ENCODE peak calls at places on chromosomes 11 and 22, in seven cellular contexts. K is endothelial cell of umbilical vein, G is GM12878, W is HCT116, S is H1, N is K562, E is HepG2. I is an unnamed sample. For H3K36me3, the result is how much of the 10 kb centered on the place peaks cover.

GRCh38 chr11:119863811-119864601 is 135.0 kb upstream of the NECTIN1 start:
- DNase-seq in N (no peak), K (no peak), E (no peak), S (no peak), W (no peak), G (no peak), I (peak)

GRCh38 chr11:75982309-75982708 is 167.3 kb downstream of the UVRAG start:
- DNase-seq in K (no peak), W (no peak), E (no peak), N (peak), G (no peak), S (no peak), I (no peak)

GRCh38 chr11:93791493-93791892 is 7.4 kb downstream of the MED17 start:
- DNase-seq in N (no peak), S (no peak), W (no peak), K (no peak), G (no peak), E (no peak), I (no peak)

GRCh38 chr11:36459046-36459445 is 51.0 kb downstream of the TRAF6 start:
- DNase-seq in W (no peak), G (no peak), K (no peak), S (no peak), E (no peak), N (no peak), I (no peak)

GRCh38 chr11:125117429-125117828 is 6.0 kb upstream of the TMEM218 start:
- DNase-seq in S (no peak), E (no peak), N (no peak), K (peak), G (no peak), W (no peak), I (no peak)

GRCh38 chr11:64876226-64876750 is 2.1 kb downstream of the EHD1 start:
- DNase-seq in G (no peak), W (no peak), N (no peak), E (no peak), K (peak), S (no peak), I (no peak)

GRCh38 chr11:40787243-40787642 is 672.2 kb downstream of the LRRC4C start:
- DNase-seq in K (no peak), S (no peak), W (no peak), G (no peak), E (no peak), N (no peak), I (no peak)

GRCh38 chr11:130647371-130647770 is 198.9 kb downstream of the ADAMTS15 start:
- DNase-seq in W (no peak), S (no peak), G (no peak), N (no peak), E (no peak), K (no peak), I (no peak)

GRCh38 chr11:131913267-131913666 is 542.9 kb downstream of the NTM start:
- DNase-seq in W (no peak), N (no peak), K (no peak), S (no peak), G (no peak), E (no peak), I (no peak)

GRCh38 chr22:19992481-19992911 is 24.1 kb downstream of the ARVCF start:
- DNase-seq in G (no peak), N (no peak), E (no peak), W (no peak), K (no peak), S (no peak), I (no peak)

GRCh38 chr11:103947566-103947919 is 88.9 kb upstream of the DDI1 start:
- DNase-seq in S (no peak), W (no peak), N (no peak), K (peak), G (no peak), E (no peak), I (no peak)

GRCh38 chr22:46537221-46537945 is at the start of gene CELSR1:
- DNase-seq in G (no peak), K (no peak), N (peak), W (no peak), S (no peak), E (no peak), I (peak)

GRCh38 chr11:70153133-70153727 is 49.9 kb upstream of the FADD start:
- DNase-seq in S (no peak), E (no peak), N (no peak), K (no peak), W (no peak), G (no peak), I (no peak)

GRCh38 chr22:31244044-31244942 is 32.2 kb downstream of the LIMK2 start:
- DNase-seq in K (peak), E (peak), S (peak), W (peak), N (no peak), G (no peak), I (peak)

GRCh38 chr11:30889116-30889765 is 303.1 kb upstream of the MPPED2 start:
- DNase-seq in S (no peak), N (no peak), E (no peak), G (no peak), W (no peak), K (no peak), I (no peak)

GRCh38 chr11:113415343-113415742 is 27.8 kb downstream of the ANKK1 start:
- DNase-seq in G (no peak), N (no peak), W (no peak), K (no peak), E (no peak), S (no peak), I (no peak)

GRCh38 chr11:132844956-132845355 is 687.3 kb downstream of the OPCML start:
- DNase-seq in S (no peak), K (no peak), E (no peak), N (no peak), W (no peak), G (no peak), I (no peak)

GRCh38 chr11:103257360-103257759 is 148.1 kb downstream of the DYNC2H1 start:
- DNase-seq in W (peak), S (no peak), E (peak), N (no peak), K (peak), G (no peak), I (peak)

GRCh38 chr22:23804781-23805291 is 18.1 kb downstream of the SMARCB1 start:
- DNase-seq in W (no peak), K (no peak), S (no peak), N (no peak), G (no peak), E (no peak), I (no peak)

GRCh38 chr11:43835104-43835503 is 45.5 kb upstream of the ALKBH3 start:
- DNase-seq in S (no peak), W (no peak), G (no peak), K (no peak), E (no peak), N (no peak), I (peak)

GRCh38 chr11:119101367-119101758 is 290 bp downstream of the DPAGT1 start:
- DNase-seq in E (peak), S (no peak), G (no peak), N (peak), W (no peak), K (no peak), I (peak)

GRCh38 chr11:120519474-120519873 is 7.9 kb downstream of the GRIK4 start:
- DNase-seq in E (no peak), W (no peak), G (no peak), N (no peak), K (no peak), S (no peak), I (no peak)

GRCh38 chr11:8287297-8288070 is 23.8 kb upstream of the LMO1 start:
- DNase-seq in G (no peak), E (no peak), K (no peak), W (no peak), N (no peak), S (no peak), I (no peak)

GRCh38 chr22:48315415-48316244 is 1512.0 kb downstream of the BRD1 start:
- DNase-seq in W (no peak), K (no peak), S (no peak), G (no peak), E (no peak), N (no peak), I (no peak)

GRCh38 chr11:125329786-125330185 is 165.2 kb downstream of the PKNOX2 start:
- DNase-seq in E (no peak), N (no peak), S (no peak), W (no peak), K (no peak), G (no peak), I (no peak)

GRCh38 chr22:22713416-22713815 is 69.0 kb downstream of the GGTLC2 start:
- DNase-seq in K (no peak), N (no peak), G (no peak), S (no peak), E (no peak), W (no peak), I (no peak)

GRCh38 chr11:46253258-46254134 is 24.0 kb upstream of the CREB3L1 start:
- DNase-seq in S (no peak), N (no peak), E (no peak), K (no peak), G (no peak), W (no peak), I (no peak)

GRCh38 chr11:126431401-126432064 is 76.0 kb downstream of the ST3GAL4 start:
- DNase-seq in E (peak), K (peak), G (no peak), S (no peak), W (no peak), N (no peak), I (no peak)

GRCh38 chr11:112504056-112504455 is 243.4 kb upstream of the PLET1 start:
- DNase-seq in W (no peak), G (no peak), S (no peak), E (no peak), K (no peak), N (no peak), I (no peak)

GRCh38 chr11:9170450-9170849 is 79.1 kb upstream of the SCUBE2 start:
- DNase-seq in N (no peak), S (no peak), W (no peak), G (no peak), E (no peak), K (peak), I (no peak)

GRCh38 chr11:84720706-84721402 is 906.3 kb downstream of the DLG2 start:
- DNase-seq in S (no peak), E (no peak), G (no peak), K (no peak), N (no peak), W (no peak), I (peak)

GRCh38 chr22:29936186-29936585 is 53.2 kb downstream of the MTMR3 start:
- DNase-seq in N (no peak), W (no peak), E (no peak), G (no peak), S (no peak), K (peak), I (no peak)

GRCh38 chr22:38305481-38306448 is 11.5 kb downstream of the CSNK1E start:
- DNase-seq in S (no peak), W (no peak), K (peak), E (no peak), G (peak), N (no peak), I (no peak)

GRCh38 chr22:36510966-36511881 is 4.4 kb upstream of the FOXRED2 start:
- DNase-seq in G (no peak), S (no peak), E (peak), W (no peak), N (no peak), K (peak), I (peak)

GRCh38 chr22:36510384-36510783 is 3.5 kb upstream of the FOXRED2 start:
- DNase-seq in S (no peak), K (no peak), N (no peak), W (no peak), E (no peak), G (no peak), I (no peak)

GRCh38 chr22:36507518-36508010 is 724 bp upstream of the FOXRED2 start:
- DNase-seq in G (no peak), N (no peak), E (no peak), S (no peak), K (no peak), W (no peak), I (no peak)

GRCh38 chr22:36506637-36507517 is at the start of gene FOXRED2:
- DNase-seq in N (peak), K (peak), G (no peak), S (peak), E (peak), W (no peak), I (peak)

GRCh38 chr22:36512333-36512732 is 5.5 kb upstream of the FOXRED2 start:
- DNase-seq in N (no peak), W (no peak), S (no peak), K (no peak), G (no peak), E (no peak), I (no peak)
- H3K36me3 ChIP-seq in N (half or more), W (half or more), S (half or more), K (under half), G (under half), E (under half), I (half or more)

DNA sequence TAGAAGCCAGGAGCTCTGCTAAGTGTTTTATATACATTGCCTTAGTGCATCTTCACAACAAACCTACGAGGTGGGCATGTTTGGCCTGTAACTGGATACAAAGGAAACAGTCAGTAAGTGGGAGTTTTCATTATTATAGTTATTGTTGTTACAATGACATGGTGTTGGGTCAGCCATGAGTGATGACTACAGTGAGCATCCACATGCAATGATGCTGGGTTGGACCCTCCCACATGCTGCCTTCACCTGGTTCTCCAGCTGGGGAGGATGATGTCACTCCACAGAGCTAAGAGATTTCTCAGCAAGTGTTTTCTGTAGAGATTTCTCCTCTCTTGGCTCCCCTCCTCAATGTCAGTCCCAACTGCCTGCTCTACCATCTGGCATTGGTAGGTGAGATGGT is 59.3 kb downstream of the EHF start:
- DNase-seq in K (no peak), W (no peak), N (no peak), G (no peak), S (no peak), E (no peak), I (no peak)
- TF ChIP-seq MAX in K (no peak), W (no peak), N (no peak), G (no peak), S (no peak), E (no peak), I (no peak)

DNA sequence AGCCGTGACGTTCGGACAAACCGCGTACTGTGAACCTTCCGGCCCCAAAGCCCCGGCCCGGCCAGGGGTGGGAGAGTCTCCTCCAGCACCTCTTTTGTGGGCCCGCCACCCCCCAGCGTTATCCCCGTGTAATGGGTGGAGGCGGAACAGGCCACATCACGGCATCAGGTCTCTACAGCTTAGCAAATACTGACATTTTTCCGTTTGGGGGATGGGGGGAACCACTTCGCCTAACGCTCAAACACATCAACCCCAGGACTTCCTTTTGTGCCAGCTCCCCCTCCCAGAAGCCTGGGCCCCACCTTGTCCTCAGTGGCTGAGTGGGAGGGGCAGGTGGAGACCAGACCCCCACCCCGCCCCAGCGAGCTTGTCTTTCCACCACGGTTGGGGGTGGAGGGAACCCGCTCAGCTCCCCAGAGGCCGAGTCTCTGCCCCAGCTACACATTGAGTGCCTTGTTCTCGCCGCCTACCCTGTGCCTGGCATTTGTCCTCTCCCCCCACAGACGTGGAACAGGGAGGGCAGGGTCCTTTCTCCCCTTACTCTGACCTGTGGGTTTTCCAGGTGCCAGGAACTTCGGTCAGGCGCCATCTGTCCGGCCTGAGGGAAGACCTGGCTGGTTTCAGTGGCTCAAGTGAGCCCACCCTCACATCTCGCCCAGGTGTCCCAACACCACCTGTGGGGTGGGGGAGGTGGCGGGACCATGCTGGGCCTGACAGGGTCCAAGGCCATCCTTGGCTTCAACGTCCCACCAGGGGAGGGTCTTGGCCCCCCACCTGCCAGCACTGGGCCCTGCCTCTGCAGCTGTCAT is 29.6 kb downstream of the SBF1 start:
- DNase-seq in G (no peak), N (peak), W (no peak), S (no peak), E (no peak), K (no peak), I (peak)
- H3K36me3 ChIP-seq in G (under half), N (half or more), W (under half), S (under half), E (under half), K (under half), I (under half)

DNA sequence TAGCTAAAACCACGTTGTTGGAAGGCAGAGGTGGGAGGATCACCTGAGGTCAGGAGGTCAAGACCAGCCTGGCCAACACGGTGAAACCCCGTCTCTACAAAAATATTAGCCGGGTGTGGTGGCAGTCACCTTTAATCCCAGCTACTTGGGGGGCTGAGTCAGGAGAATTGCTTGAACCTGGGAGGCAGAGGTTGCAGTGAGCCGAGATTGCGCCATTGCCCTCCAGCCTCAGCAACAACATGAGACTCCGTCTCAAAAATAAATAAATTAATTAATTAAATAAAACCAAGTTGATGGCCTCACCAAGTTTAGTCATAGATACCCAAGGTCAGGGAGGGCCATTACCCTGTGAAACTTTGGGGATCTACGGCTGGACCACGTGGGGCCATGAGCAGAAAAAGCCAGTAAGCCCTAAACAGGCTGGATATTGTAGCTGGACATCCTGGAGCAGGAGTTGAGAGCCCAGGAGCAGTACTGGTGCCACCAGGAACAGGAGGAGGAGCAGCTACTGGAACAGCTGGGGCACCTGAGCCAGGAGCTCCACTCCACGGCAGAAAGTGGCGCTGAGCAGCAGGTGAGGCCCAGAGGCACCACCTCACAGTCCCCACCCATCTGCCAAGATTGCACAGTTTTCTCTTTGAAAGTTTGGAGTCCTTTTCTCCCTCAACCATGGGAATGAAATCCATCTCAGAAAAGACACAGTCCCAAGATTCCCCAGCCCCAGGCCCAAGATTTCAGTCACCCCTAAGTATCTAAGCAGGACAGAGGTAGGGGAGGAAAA is 50.5 kb downstream of the BTG4 start:
- DNase-seq in K (no peak), W (no peak), E (no peak), S (no peak), G (no peak), N (no peak), I (peak)
- TF ChIP-seq MAX in K (no peak), W (no peak), E (no peak), S (no peak), G (no peak), N (no peak), I (no peak)

DNA sequence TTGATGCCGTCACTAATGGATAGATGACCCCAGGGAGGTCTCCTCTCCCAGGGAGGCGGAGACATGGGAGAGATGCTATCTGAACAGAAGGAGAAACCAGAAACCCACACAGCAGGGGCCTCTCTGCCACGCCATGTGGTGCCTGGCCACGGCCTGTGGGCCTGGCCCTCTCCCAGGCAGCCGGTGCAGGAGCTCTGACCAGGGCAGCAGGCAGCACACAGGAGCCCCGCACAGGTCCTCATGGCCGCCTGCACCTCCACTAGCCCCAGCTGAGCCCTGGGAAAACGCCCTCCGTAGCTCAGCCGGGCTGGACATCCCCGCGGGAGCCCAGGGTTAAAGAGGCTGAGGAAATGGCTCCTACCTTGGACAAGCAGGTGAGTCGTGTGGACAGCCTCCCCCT is 19.8 kb downstream of the IGSF9B start:
- DNase-seq in G (no peak), W (no peak), K (no peak), E (no peak), S (no peak), N (no peak), I (peak)
- H3K36me3 ChIP-seq in G (under half), W (under half), K (under half), E (under half), S (under half), N (under half), I (under half)

I was measured in SK-N-SH.